ENCODE peak calls at places on chromosomes 6 and 20, in six cellular contexts. Y is SW 1271, G is T47D, S is Right ventricle myocardium superior, C is foreskin fibroblast, O is NCI-H1092. U is an unnamed sample.

GRCh38 chr20:41480054-41480770 is 113.6 kb upstream of the EMILIN3 start:
- DNase-seq in Y (no peak), S (no peak), C (no peak), O (no peak), G (no peak), U (no peak)

GRCh38 chr6:157513004-157513603 is 132.1 kb downstream of the ZDHHC14 start:
- DNase-seq in S (no peak), G (no peak), Y (no peak), O (no peak), C (no peak), U (peak)

GRCh38 chr6:125810435-125810834 is 19.7 kb downstream of the NCOA7 start:
- DNase-seq in O (peak), S (no peak), Y (no peak), C (no peak), G (no peak), U (no peak)

GRCh38 chr6:143061597-143062385 is 1.1 kb downstream of the AIG1 start:
- DNase-seq in S (no peak), Y (no peak), O (no peak), C (no peak), G (no peak), U (no peak)

GRCh38 chr6:118668761-118669411 is 17.5 kb upstream of the CEP85L start:
- DNase-seq in C (peak), G (no peak), O (no peak), S (no peak), Y (no peak), U (no peak)

GRCh38 chr6:33895988-33896387 is 92.2 kb upstream of the MLN start:
- DNase-seq in O (no peak), S (no peak), G (no peak), C (no peak), Y (no peak), U (no peak)

GRCh38 chr20:7843613-7844012 is 96.6 kb downstream of the HAO1 start:
- DNase-seq in O (no peak), G (no peak), Y (no peak), C (peak), S (peak), U (no peak)

GRCh38 chr20:61422636-61423425 is 170.8 kb downstream of the CDH4 start:
- DNase-seq in Y (no peak), C (no peak), G (no peak), S (no peak), O (no peak), U (no peak)

GRCh38 chr20:51318058-51318960 is 224.2 kb downstream of the NFATC2 start:
- DNase-seq in Y (no peak), S (peak), O (peak), C (no peak), G (peak), U (peak)

GRCh38 chr6:35231563-35231962 is 17.8 kb downstream of the SCUBE3 start:
- DNase-seq in O (no peak), C (no peak), S (no peak), G (no peak), Y (no peak), U (no peak)

GRCh38 chr6:19205076-19205475 is 632.1 kb upstream of the ID4 start:
- DNase-seq in Y (no peak), O (no peak), C (no peak), S (no peak), G (no peak), U (no peak)

GRCh38 chr6:29967379-29968010 is 25.2 kb downstream of the HLA-A start:
- DNase-seq in S (no peak), O (peak), Y (no peak), C (no peak), G (peak), U (peak)

GRCh38 chr20:62394248-62395245 is 7.6 kb downstream of the RPS21 start:
- DNase-seq in O (no peak), Y (no peak), S (no peak), G (no peak), C (no peak), U (no peak)

GRCh38 chr6:28258877-28259777 is at the start of gene NKAPL:
- DNase-seq in Y (no peak), G (no peak), C (peak), O (no peak), S (peak), U (peak)

GRCh38 chr6:106000935-106001334 is 85.2 kb upstream of the PRDM1 start:
- DNase-seq in O (no peak), G (no peak), S (no peak), C (no peak), Y (no peak), U (no peak)

GRCh38 chr20:3803854-3804253 is 7.7 kb downstream of the CDC25B start:
- DNase-seq in G (no peak), Y (no peak), C (no peak), S (no peak), O (no peak), U (no peak)

GRCh38 chr6:149235130-149235561 is 82.4 kb upstream of the TAB2 start:
- DNase-seq in O (peak), G (peak), S (no peak), Y (no peak), C (peak), U (peak)

GRCh38 chr6:169034523-169035167 is 219.0 kb downstream of the THBS2 start:
- DNase-seq in G (no peak), C (peak), S (no peak), Y (no peak), O (no peak), U (no peak)

GRCh38 chr20:4217349-4217761 is 202.0 kb upstream of the RNF24 start:
- DNase-seq in Y (no peak), O (no peak), C (no peak), G (no peak), S (no peak), U (no peak)

GRCh38 chr6:43582911-43583310 is 6.9 kb downstream of the POLH start:
- DNase-seq in O (no peak), C (no peak), Y (no peak), S (no peak), G (no peak), U (no peak)

GRCh38 chr6:150005761-150006651 is 19.3 kb downstream of the RAET1L start:
- DNase-seq in O (no peak), C (no peak), Y (no peak), S (no peak), G (no peak), U (no peak)

GRCh38 chr20:7355056-7355455 is 585.2 kb downstream of the HAO1 start:
- DNase-seq in G (no peak), S (no peak), Y (no peak), O (no peak), C (no peak), U (no peak)

GRCh38 chr6:27250955-27251671 is 3.6 kb downstream of the PRSS16 start:
- DNase-seq in O (peak), C (no peak), Y (peak), S (peak), G (peak), U (peak)

GRCh38 chr6:2731281-2731909 is 19.3 kb downstream of the MYLK4 start:
- DNase-seq in S (no peak), Y (no peak), G (no peak), O (no peak), C (no peak), U (no peak)

GRCh38 chr6:127554435-127555006 is 22.5 kb upstream of the C6orf58 start:
- DNase-seq in O (peak), G (peak), Y (no peak), C (peak), S (no peak), U (peak)

GRCh38 chr6:78533426-78533825 is 333.9 kb upstream of the IRAK1BP1 start:
- DNase-seq in S (no peak), C (no peak), O (no peak), G (no peak), Y (no peak), U (no peak)

GRCh38 chr6:35599761-35600658 is 87.3 kb upstream of the TULP1 start:
- DNase-seq in S (no peak), O (no peak), Y (no peak), C (no peak), G (no peak), U (no peak)

GRCh38 chr20:34708621-34709043 is 4.5 kb downstream of the TP53INP2 start:
- DNase-seq in C (peak), S (peak), G (peak), Y (no peak), O (peak), U (peak)

U was measured in body of pancreas.